ENCODE peak calls at places on chromosomes 2 and 18, in eight cellular contexts. One of them, this sample, is unnamed.

GRCh38 chr2:168009900-168010299 is 237.5 kb downstream of the STK39 start:
- DNase-seq in endothelial cell of umbilical vein: no peak
- DNase-seq in brain microvascular endothelial cell: no peak
- DNase-seq in heart right ventricle: no peak
- DNase-seq in AG04449: no peak
- DNase-seq in astrocyte: no peak
- DNase-seq in spleen: no peak
- DNase-seq in dorsolateral prefrontal cortex: no peak
- DNase-seq in this sample: no peak

GRCh38 chr18:8814206-8814605 is 108.8 kb downstream of the MTCL1 start:
- DNase-seq in spleen: no peak
- DNase-seq in brain microvascular endothelial cell: peak; percentile 33
- DNase-seq in endothelial cell of umbilical vein: peak; percentile 47
- DNase-seq in AG04449: no peak
- DNase-seq in heart right ventricle: no peak
- DNase-seq in astrocyte: peak; percentile 92
- DNase-seq in dorsolateral prefrontal cortex: no peak
- DNase-seq in this sample: no peak

GRCh38 chr2:232541961-232542714 is 2.6 kb downstream of the CHRNG start:
- DNase-seq in spleen: no peak
- DNase-seq in dorsolateral prefrontal cortex: no peak
- DNase-seq in brain microvascular endothelial cell: no peak
- DNase-seq in heart right ventricle: no peak
- DNase-seq in astrocyte: no peak
- DNase-seq in endothelial cell of umbilical vein: no peak
- DNase-seq in AG04449: no peak
- DNase-seq in this sample: no peak

GRCh38 chr2:12910431-12910830 is 193.7 kb downstream of the TRIB2 start:
- DNase-seq in heart right ventricle: no peak
- DNase-seq in astrocyte: peak; percentile 53
- DNase-seq in AG04449: no peak
- DNase-seq in brain microvascular endothelial cell: no peak
- DNase-seq in endothelial cell of umbilical vein: no peak
- DNase-seq in dorsolateral prefrontal cortex: no peak
- DNase-seq in spleen: no peak
- DNase-seq in this sample: no peak

GRCh38 chr2:65366595-65367125 is 65.7 kb downstream of the SPRED2 start:
- DNase-seq in astrocyte: peak; percentile 97
- DNase-seq in brain microvascular endothelial cell: peak; percentile 98
- DNase-seq in endothelial cell of umbilical vein: peak; percentile 97
- DNase-seq in AG04449: peak; percentile 91
- DNase-seq in spleen: no peak
- DNase-seq in heart right ventricle: peak; percentile 48
- DNase-seq in dorsolateral prefrontal cortex: no peak
- DNase-seq in this sample: peak; percentile 90

GRCh38 chr2:3585239-3586109 is 9.4 kb upstream of the COLEC11 start:
- DNase-seq in AG04449: no peak
- DNase-seq in heart right ventricle: peak; percentile 86
- DNase-seq in endothelial cell of umbilical vein: peak; percentile 34
- DNase-seq in brain microvascular endothelial cell: peak; percentile 76
- DNase-seq in dorsolateral prefrontal cortex: no peak
- DNase-seq in spleen: no peak
- DNase-seq in astrocyte: peak; percentile 24
- DNase-seq in this sample: peak; percentile 70

GRCh38 chr18:78671551-78671950 is 308.1 kb upstream of the SALL3 start:
- DNase-seq in brain microvascular endothelial cell: no peak
- DNase-seq in dorsolateral prefrontal cortex: no peak
- DNase-seq in AG04449: no peak
- DNase-seq in heart right ventricle: no peak
- DNase-seq in spleen: no peak
- DNase-seq in endothelial cell of umbilical vein: no peak
- DNase-seq in astrocyte: no peak
- DNase-seq in this sample: no peak

GRCh38 chr2:174681983-174682577 is 82.2 kb downstream of the CHRNA1 start:
- DNase-seq in heart right ventricle: peak; percentile 50
- DNase-seq in spleen: peak; percentile 92
- DNase-seq in AG04449: no peak
- DNase-seq in astrocyte: no peak
- DNase-seq in endothelial cell of umbilical vein: peak; percentile 55
- DNase-seq in brain microvascular endothelial cell: peak; percentile 26
- DNase-seq in dorsolateral prefrontal cortex: no peak
- DNase-seq in this sample: peak; percentile 45

GRCh38 chr2:64904405-64905329 is 84.5 kb upstream of the SLC1A4 start:
- DNase-seq in AG04449: no peak
- DNase-seq in heart right ventricle: peak; percentile 19
- DNase-seq in astrocyte: no peak
- DNase-seq in endothelial cell of umbilical vein: peak; percentile 46
- DNase-seq in spleen: no peak
- DNase-seq in brain microvascular endothelial cell: no peak
- DNase-seq in dorsolateral prefrontal cortex: no peak
- DNase-seq in this sample: no peak

GRCh38 chr2:14451312-14451711 is 181.2 kb upstream of the LRATD1 start:
- DNase-seq in endothelial cell of umbilical vein: no peak
- DNase-seq in heart right ventricle: no peak
- DNase-seq in spleen: no peak
- DNase-seq in AG04449: no peak
- DNase-seq in dorsolateral prefrontal cortex: no peak
- DNase-seq in brain microvascular endothelial cell: no peak
- DNase-seq in astrocyte: no peak
- DNase-seq in this sample: no peak

GRCh38 chr18:69840445-69840844 is 107.2 kb downstream of the CD226 start:
- DNase-seq in dorsolateral prefrontal cortex: no peak
- DNase-seq in endothelial cell of umbilical vein: no peak
- DNase-seq in spleen: no peak
- DNase-seq in heart right ventricle: no peak
- DNase-seq in AG04449: no peak
- DNase-seq in astrocyte: peak; percentile 61
- DNase-seq in brain microvascular endothelial cell: peak; percentile 64
- DNase-seq in this sample: peak; percentile 8

GRCh38 chr2:142868281-142868762 is 9.1 kb upstream of the KYNU start:
- DNase-seq in brain microvascular endothelial cell: no peak
- DNase-seq in astrocyte: no peak
- DNase-seq in endothelial cell of umbilical vein: peak; percentile 74
- DNase-seq in heart right ventricle: peak; percentile 41
- DNase-seq in AG04449: no peak
- DNase-seq in dorsolateral prefrontal cortex: no peak
- DNase-seq in spleen: peak; percentile 79
- DNase-seq in this sample: peak; percentile 38

GRCh38 chr2:96534131-96534530 is 2.4 kb upstream of the ARID5A start:
- DNase-seq in brain microvascular endothelial cell: no peak
- DNase-seq in AG04449: no peak
- DNase-seq in dorsolateral prefrontal cortex: no peak
- DNase-seq in heart right ventricle: no peak
- DNase-seq in endothelial cell of umbilical vein: no peak
- DNase-seq in spleen: no peak
- DNase-seq in astrocyte: no peak
- DNase-seq in this sample: no peak

GRCh38 chr2:8642332-8643078 is 39.4 kb upstream of the ID2 start:
- DNase-seq in spleen: peak; percentile 59
- DNase-seq in brain microvascular endothelial cell: no peak
- DNase-seq in astrocyte: no peak
- DNase-seq in endothelial cell of umbilical vein: no peak
- DNase-seq in dorsolateral prefrontal cortex: no peak
- DNase-seq in AG04449: no peak
- DNase-seq in heart right ventricle: no peak
- DNase-seq in this sample: no peak

GRCh38 chr2:8645176-8645831 is 36.6 kb upstream of the ID2 start:
- DNase-seq in AG04449: no peak
- DNase-seq in brain microvascular endothelial cell: no peak
- DNase-seq in astrocyte: no peak
- DNase-seq in heart right ventricle: no peak
- DNase-seq in dorsolateral prefrontal cortex: no peak
- DNase-seq in spleen: peak; percentile 76
- DNase-seq in endothelial cell of umbilical vein: no peak
- DNase-seq in this sample: no peak

GRCh38 chr2:8643996-8644356 is 37.9 kb upstream of the ID2 start:
- DNase-seq in endothelial cell of umbilical vein: no peak
- DNase-seq in AG04449: no peak
- DNase-seq in dorsolateral prefrontal cortex: no peak
- DNase-seq in astrocyte: no peak
- DNase-seq in spleen: peak; percentile 52
- DNase-seq in brain microvascular endothelial cell: no peak
- DNase-seq in heart right ventricle: no peak
- DNase-seq in this sample: no peak

GRCh38 chr2:8643238-8643995 is 38.4 kb upstream of the ID2 start:
- DNase-seq in brain microvascular endothelial cell: no peak
- DNase-seq in astrocyte: no peak
- DNase-seq in heart right ventricle: no peak
- DNase-seq in dorsolateral prefrontal cortex: no peak
- DNase-seq in AG04449: no peak
- DNase-seq in endothelial cell of umbilical vein: no peak
- DNase-seq in spleen: peak; percentile 32
- DNase-seq in this sample: no peak

DNA sequence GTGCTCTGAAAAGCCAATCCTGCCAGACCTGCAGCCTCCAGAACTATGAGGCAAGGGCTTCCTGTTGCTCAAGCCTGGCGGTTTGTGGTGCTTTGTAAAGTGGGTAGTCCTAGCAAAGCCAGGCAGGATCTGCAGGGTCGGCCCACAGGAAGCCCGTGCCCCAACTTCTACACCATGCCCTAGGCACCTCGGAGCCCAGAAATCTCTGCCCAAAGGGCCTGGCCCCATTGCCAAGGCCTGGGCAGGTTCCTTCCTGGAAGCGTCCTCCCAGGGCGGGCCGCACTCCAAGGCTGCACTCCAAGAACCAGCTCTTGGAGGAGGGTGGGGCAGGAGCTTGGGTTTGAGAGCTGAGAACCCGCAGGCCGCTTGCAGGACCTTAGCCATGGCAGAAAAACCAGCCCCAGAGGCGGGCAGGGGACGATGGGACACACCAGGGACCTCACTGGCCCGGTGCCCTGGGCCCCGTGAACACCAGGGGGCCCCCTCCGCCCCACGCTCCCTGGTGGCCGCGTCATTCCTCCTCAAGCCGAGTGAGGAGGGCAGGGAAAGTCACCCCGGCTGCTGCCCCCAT is 37.2 kb upstream of the ID2 start:
- DNase-seq in spleen: peak; percentile 86
- DNase-seq in dorsolateral prefrontal cortex: no peak
- DNase-seq in heart right ventricle: peak; percentile 21
- DNase-seq in brain microvascular endothelial cell: no peak
- DNase-seq in astrocyte: no peak
- DNase-seq in AG04449: no peak
- DNase-seq in endothelial cell of umbilical vein: no peak
- DNase-seq in this sample: peak; percentile 46
- TF ChIP-seq CTCF in spleen: no peak
- TF ChIP-seq CTCF in dorsolateral prefrontal cortex: peak; percentile 29
- TF ChIP-seq CTCF in heart right ventricle: no peak
- TF ChIP-seq CTCF in brain microvascular endothelial cell: peak; percentile 36
- TF ChIP-seq CTCF in astrocyte: no peak
- TF ChIP-seq CTCF in AG04449: no peak
- TF ChIP-seq CTCF in endothelial cell of umbilical vein: no peak
- TF ChIP-seq CTCF in this sample: no peak

DNA sequence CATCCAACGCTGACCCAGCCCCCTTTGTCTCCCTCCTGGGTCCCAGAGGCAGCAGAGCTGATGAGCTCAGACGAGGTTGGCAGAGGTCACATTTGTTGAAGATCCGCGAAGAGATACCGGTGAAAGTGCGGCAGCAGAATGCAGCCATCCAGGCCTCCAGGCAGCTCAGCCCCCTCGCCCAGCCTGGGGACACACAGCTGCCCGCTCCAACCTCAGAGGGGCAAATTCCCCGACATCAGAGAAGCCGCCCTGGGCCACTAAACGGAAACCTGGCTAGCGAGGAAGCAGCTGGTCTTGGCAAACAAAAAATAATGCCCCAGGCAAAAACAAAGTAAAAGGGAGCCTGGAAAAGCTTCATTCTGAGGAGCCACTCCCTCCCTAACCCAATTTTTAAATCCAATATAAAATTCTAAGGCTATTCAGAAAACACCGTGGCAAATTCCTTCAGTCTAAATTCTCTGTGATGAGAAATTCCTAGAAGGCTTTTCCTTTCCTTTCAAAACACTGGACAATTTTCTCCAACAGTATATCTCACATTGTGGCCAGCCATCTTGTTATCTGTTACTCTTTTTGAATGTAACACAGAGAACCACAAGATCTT is 262.4 kb downstream of the SS18 start:
- DNase-seq in endothelial cell of umbilical vein: peak; percentile 37
- DNase-seq in brain microvascular endothelial cell: peak; percentile 28
- DNase-seq in AG04449: no peak
- DNase-seq in spleen: no peak
- DNase-seq in astrocyte: peak; percentile 71
- DNase-seq in dorsolateral prefrontal cortex: peak; percentile 11
- DNase-seq in heart right ventricle: no peak
- DNase-seq in this sample: peak; percentile 25
- H3K4me3 ChIP-seq in endothelial cell of umbilical vein: no peak overlapping the region
- H3K4me3 ChIP-seq in brain microvascular endothelial cell: no peak overlapping the region
- H3K4me3 ChIP-seq in AG04449: no peak overlapping the region
- H3K4me3 ChIP-seq in spleen: no peak overlapping the region
- H3K4me3 ChIP-seq in astrocyte: peak overlapping the region; percentile 19
- H3K4me3 ChIP-seq in dorsolateral prefrontal cortex: no peak overlapping the region
- H3K4me3 ChIP-seq in heart right ventricle: no peak overlapping the region
- H3K4me3 ChIP-seq in this sample: no peak overlapping the region

GRCh38 chr18:23573948-23574431 is 12.3 kb downstream of the NPC1 start:
- DNase-seq in AG04449: no peak
- DNase-seq in endothelial cell of umbilical vein: peak; percentile 25
- DNase-seq in brain microvascular endothelial cell: peak; percentile 55
- DNase-seq in heart right ventricle: no peak
- DNase-seq in astrocyte: peak; percentile 82
- DNase-seq in dorsolateral prefrontal cortex: no peak
- DNase-seq in spleen: no peak
- DNase-seq in this sample: peak; percentile 86

GRCh38 chr18:23570912-23571504 is 15.3 kb downstream of the NPC1 start:
- DNase-seq in astrocyte: no peak
- DNase-seq in dorsolateral prefrontal cortex: no peak
- DNase-seq in brain microvascular endothelial cell: no peak
- DNase-seq in spleen: no peak
- DNase-seq in heart right ventricle: no peak
- DNase-seq in AG04449: no peak
- DNase-seq in endothelial cell of umbilical vein: no peak
- DNase-seq in this sample: no peak

GRCh38 chr18:23573020-23573419 is 13.3 kb downstream of the NPC1 start:
- DNase-seq in spleen: no peak
- DNase-seq in astrocyte: no peak
- DNase-seq in brain microvascular endothelial cell: no peak
- DNase-seq in dorsolateral prefrontal cortex: no peak
- DNase-seq in heart right ventricle: no peak
- DNase-seq in AG04449: no peak
- DNase-seq in endothelial cell of umbilical vein: no peak
- DNase-seq in this sample: no peak

GRCh38 chr18:23572570-23572969 is 13.7 kb downstream of the NPC1 start:
- DNase-seq in dorsolateral prefrontal cortex: no peak
- DNase-seq in heart right ventricle: no peak
- DNase-seq in spleen: no peak
- DNase-seq in endothelial cell of umbilical vein: no peak
- DNase-seq in astrocyte: no peak
- DNase-seq in brain microvascular endothelial cell: no peak
- DNase-seq in AG04449: no peak
- DNase-seq in this sample: no peak

GRCh38 chr18:23572012-23572411 is 14.3 kb downstream of the NPC1 start:
- DNase-seq in endothelial cell of umbilical vein: no peak
- DNase-seq in spleen: no peak
- DNase-seq in AG04449: no peak
- DNase-seq in heart right ventricle: no peak
- DNase-seq in brain microvascular endothelial cell: no peak
- DNase-seq in astrocyte: no peak
- DNase-seq in dorsolateral prefrontal cortex: no peak
- DNase-seq in this sample: no peak
- TF ChIP-seq CTCF in endothelial cell of umbilical vein: no peak
- TF ChIP-seq CTCF in spleen: no peak
- TF ChIP-seq CTCF in AG04449: no peak
- TF ChIP-seq CTCF in heart right ventricle: no peak
- TF ChIP-seq CTCF in brain microvascular endothelial cell: no peak
- TF ChIP-seq CTCF in astrocyte: no peak
- TF ChIP-seq CTCF in dorsolateral prefrontal cortex: no peak
- TF ChIP-seq CTCF in this sample: no peak

GRCh38 chr18:40088130-40088529 is 1866.9 kb upstream of the PIK3C3 start:
- DNase-seq in astrocyte: no peak
- DNase-seq in AG04449: no peak
- DNase-seq in endothelial cell of umbilical vein: no peak
- DNase-seq in dorsolateral prefrontal cortex: no peak
- DNase-seq in brain microvascular endothelial cell: no peak
- DNase-seq in spleen: no peak
- DNase-seq in heart right ventricle: no peak
- DNase-seq in this sample: peak; percentile 4
- H3K4me3 ChIP-seq in astrocyte: no peak overlapping the region
- H3K4me3 ChIP-seq in AG04449: no peak overlapping the region
- H3K4me3 ChIP-seq in endothelial cell of umbilical vein: no peak overlapping the region
- H3K4me3 ChIP-seq in dorsolateral prefrontal cortex: no peak overlapping the region
- H3K4me3 ChIP-seq in brain microvascular endothelial cell: peak overlapping the region; percentile 25
- H3K4me3 ChIP-seq in spleen: no peak overlapping the region
- H3K4me3 ChIP-seq in heart right ventricle: peak overlapping the region; percentile 31
- H3K4me3 ChIP-seq in this sample: peak overlapping the region; percentile 24